ENCODE peak calls at places on chromosomes 7 and 10, in four cellular contexts. One of them, this sample, is unnamed.
A peak's percentile ranks its signal among the peaks of the same experiment; 100 is the strongest.

GRCh38 chr10:31741473-31741872 is 187.2 kb downstream of the ARHGAP12 start:
- DNase-seq in heart left ventricle: no peak
- DNase-seq in fibroblast of mammary gland: no peak
- DNase-seq in AG09319: no peak
- DNase-seq in this sample: no peak

GRCh38 chr10:132774179-132774904 is 11.6 kb downstream of the NKX6-2 start:
- DNase-seq in heart left ventricle: no peak
- DNase-seq in fibroblast of mammary gland: no peak
- DNase-seq in AG09319: no peak
- DNase-seq in this sample: no peak

GRCh38 chr7:94336009-94336408 is 58.7 kb upstream of the COL1A2 start:
- DNase-seq in heart left ventricle: no peak
- DNase-seq in fibroblast of mammary gland: no peak
- DNase-seq in AG09319: no peak
- DNase-seq in this sample: no peak

GRCh38 chr7:137081694-137082093 is 213.2 kb downstream of the CHRM2 start:
- DNase-seq in heart left ventricle: no peak
- DNase-seq in fibroblast of mammary gland: peak; percentile 95
- DNase-seq in AG09319: peak; percentile 97
- DNase-seq in this sample: peak; percentile 82

GRCh38 chr7:152120210-152120609 is 94.7 kb downstream of the GALNT11 start:
- DNase-seq in heart left ventricle: no peak
- DNase-seq in fibroblast of mammary gland: peak; percentile 8
- DNase-seq in AG09319: no peak
- DNase-seq in this sample: no peak

GRCh38 chr7:16318989-16319915 is 102.1 kb downstream of the CRPPA start:
- DNase-seq in heart left ventricle: no peak
- DNase-seq in fibroblast of mammary gland: peak; percentile 65
- DNase-seq in AG09319: no peak
- DNase-seq in this sample: peak; percentile 50

GRCh38 chr7:91248996-91249395 is 15.2 kb upstream of the FZD1 start:
- DNase-seq in heart left ventricle: no peak
- DNase-seq in fibroblast of mammary gland: peak; percentile 34
- DNase-seq in AG09319: no peak
- DNase-seq in this sample: no peak

GRCh38 chr10:31697271-31698168 is 231.1 kb downstream of the ARHGAP12 start:
- DNase-seq in heart left ventricle: peak; percentile 91
- DNase-seq in fibroblast of mammary gland: peak; percentile 90
- DNase-seq in AG09319: peak; percentile 42
- DNase-seq in this sample: peak; percentile 78

GRCh38 chr10:3401491-3401938 is 228.9 kb upstream of the PITRM1 start:
- DNase-seq in heart left ventricle: no peak
- DNase-seq in fibroblast of mammary gland: peak; percentile 44
- DNase-seq in AG09319: peak; percentile 75
- DNase-seq in this sample: peak; percentile 51

DNA sequence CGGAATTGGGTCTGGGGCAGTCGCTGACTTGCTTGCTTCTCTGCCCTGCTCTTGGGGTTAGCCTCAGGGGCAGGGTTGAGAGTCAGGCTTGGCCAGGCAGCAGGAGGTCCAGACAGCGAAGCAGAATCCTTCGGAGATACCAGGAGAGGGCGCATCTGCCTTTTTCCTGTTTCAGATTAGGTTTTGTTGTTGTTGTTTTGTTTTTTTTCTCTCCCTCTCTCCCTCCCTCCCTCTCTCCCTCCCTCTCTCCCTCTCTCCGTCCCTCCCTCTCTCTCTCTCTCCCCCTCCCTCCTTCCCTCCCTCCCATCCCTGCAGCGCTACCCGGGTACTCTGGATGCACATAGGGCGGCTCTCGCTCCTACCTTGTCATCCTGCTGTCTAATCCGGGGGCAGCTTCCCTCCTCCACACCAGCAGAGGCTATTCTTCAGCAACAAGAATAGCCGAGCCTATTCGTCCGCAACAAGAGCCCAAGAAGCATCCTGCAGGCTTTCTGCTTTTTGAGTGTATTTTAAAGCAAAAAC is 758 bp upstream of the OPTN start:
- DNase-seq in heart left ventricle: no peak
- DNase-seq in fibroblast of mammary gland: peak; percentile 79
- DNase-seq in AG09319: peak; percentile 41
- DNase-seq in this sample: peak; percentile 72
- TF ChIP-seq CTCF in heart left ventricle: no peak
- TF ChIP-seq CTCF in fibroblast of mammary gland: peak; percentile 66
- TF ChIP-seq CTCF in AG09319: peak; percentile 64
- TF ChIP-seq CTCF in this sample: no peak

DNA sequence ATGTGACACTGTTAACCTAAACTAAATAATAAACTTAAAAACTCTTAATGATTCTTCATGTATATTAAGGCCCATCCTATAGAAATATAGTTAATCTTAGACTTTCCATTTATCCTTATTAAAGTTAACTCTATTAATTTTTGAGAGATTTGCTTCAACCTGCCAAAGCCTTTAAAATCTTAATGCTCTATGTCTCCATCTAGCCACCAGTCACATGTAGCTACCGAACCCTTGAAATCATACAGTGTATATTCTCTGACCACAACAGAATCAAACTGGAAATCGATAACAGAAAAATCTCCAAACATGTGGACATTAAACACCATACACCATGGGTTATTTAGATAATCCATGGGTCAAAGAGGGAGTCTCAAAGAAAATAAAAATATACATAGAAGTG is 51.9 kb downstream of the ASZ1 start:
- DNase-seq in heart left ventricle: no peak
- DNase-seq in fibroblast of mammary gland: peak; percentile 21
- DNase-seq in AG09319: no peak
- DNase-seq in this sample: no peak
- TF ChIP-seq CTCF in heart left ventricle: no peak
- TF ChIP-seq CTCF in fibroblast of mammary gland: peak; percentile 42
- TF ChIP-seq CTCF in AG09319: peak; percentile 41
- TF ChIP-seq CTCF in this sample: peak; percentile 51

GRCh38 chr10:42431095-42431494 is 207.3 kb downstream of the ZNF33B start:
- DNase-seq in heart left ventricle: no peak
- DNase-seq in fibroblast of mammary gland: no peak
- DNase-seq in AG09319: no peak
- DNase-seq in this sample: no peak

GRCh38 chr10:42422911-42423310 is 215.5 kb downstream of the ZNF33B start:
- DNase-seq in heart left ventricle: no peak
- DNase-seq in fibroblast of mammary gland: no peak
- DNase-seq in AG09319: no peak
- DNase-seq in this sample: no peak

DNA sequence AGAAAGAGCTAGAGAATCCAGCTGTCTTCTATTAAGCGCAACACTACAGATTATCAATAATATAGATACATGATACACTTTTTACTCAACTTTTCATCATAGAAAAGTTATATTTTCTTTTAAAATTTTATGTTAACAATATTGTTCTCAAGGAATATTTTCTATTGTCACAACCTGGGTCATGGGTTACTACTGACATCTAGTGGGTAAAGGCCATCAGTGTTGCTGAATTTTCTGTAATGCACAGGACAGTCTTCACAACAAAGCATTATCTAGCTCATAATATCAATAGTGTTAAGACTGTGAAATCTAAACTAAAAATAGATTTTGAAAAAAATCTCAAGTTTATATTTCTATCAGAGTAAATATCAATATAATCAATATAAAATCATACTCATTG is 209.8 kb downstream of the ZNF33B start:
- DNase-seq in heart left ventricle: no peak
- DNase-seq in fibroblast of mammary gland: peak; percentile 8
- DNase-seq in AG09319: no peak
- DNase-seq in this sample: peak; percentile 4
- TF ChIP-seq CTCF in heart left ventricle: peak; percentile 53
- TF ChIP-seq CTCF in fibroblast of mammary gland: peak; percentile 46
- TF ChIP-seq CTCF in AG09319: peak; percentile 39
- TF ChIP-seq CTCF in this sample: peak; percentile 77

DNA sequence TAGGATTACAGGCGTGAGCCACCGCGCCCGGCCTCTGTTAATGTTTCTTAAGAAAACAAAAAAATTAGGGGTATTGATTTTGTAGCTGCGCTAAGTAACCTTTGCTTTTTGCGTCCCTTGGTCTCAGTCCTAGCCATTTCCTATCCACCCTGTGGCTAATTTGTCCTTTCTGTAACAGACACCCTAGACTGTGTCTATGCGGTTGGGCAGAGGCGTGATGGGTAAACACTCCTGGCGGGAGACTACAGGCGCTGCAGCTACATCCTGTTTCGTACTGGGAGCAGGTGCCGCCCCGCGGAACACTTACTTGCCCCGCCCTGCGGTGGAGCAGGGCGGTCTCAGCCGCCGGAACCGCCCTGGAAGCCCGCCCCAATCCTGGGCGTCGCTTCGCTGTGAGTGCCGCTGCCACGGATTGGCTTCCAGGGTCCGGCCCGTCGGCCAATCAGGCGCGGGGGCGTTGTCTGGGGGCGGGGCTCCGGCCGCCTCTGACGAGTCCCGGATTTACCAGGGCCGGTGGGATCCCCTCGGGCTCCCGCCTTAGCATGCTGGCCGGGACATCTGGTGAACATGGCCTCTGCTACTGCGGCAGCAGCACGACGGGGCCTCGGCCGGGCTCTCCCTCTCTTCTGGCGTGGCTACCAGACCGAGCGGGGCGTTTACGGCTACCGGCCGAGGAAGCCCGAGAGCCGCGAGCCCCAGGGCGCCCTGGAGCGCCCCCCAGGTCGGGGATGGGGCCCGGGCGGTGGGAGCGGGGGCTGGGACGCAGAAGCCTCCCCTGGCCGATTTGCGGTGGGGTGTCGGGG is at the start of gene DHTKD1:
- DNase-seq in heart left ventricle: peak; percentile 100
- DNase-seq in fibroblast of mammary gland: peak; percentile 94
- DNase-seq in AG09319: peak; percentile 91
- DNase-seq in this sample: peak; percentile 96
- TF ChIP-seq CTCF in heart left ventricle: peak; percentile 37
- TF ChIP-seq CTCF in fibroblast of mammary gland: peak; percentile 32
- TF ChIP-seq CTCF in AG09319: peak; percentile 12
- TF ChIP-seq CTCF in this sample: peak; percentile 48

GRCh38 chr7:85508642-85509429 is 322.0 kb upstream of the SEMA3D start:
- DNase-seq in heart left ventricle: no peak
- DNase-seq in fibroblast of mammary gland: peak; percentile 88
- DNase-seq in AG09319: peak; percentile 51
- DNase-seq in this sample: peak; percentile 90
- TF ChIP-seq CTCF in heart left ventricle: no peak
- TF ChIP-seq CTCF in fibroblast of mammary gland: no peak
- TF ChIP-seq CTCF in AG09319: no peak
- TF ChIP-seq CTCF in this sample: no peak

GRCh38 chr10:95233377-95234034 is 39.5 kb downstream of the ACSM6 start:
- DNase-seq in heart left ventricle: no peak
- DNase-seq in fibroblast of mammary gland: peak; percentile 51
- DNase-seq in AG09319: no peak
- DNase-seq in this sample: no peak

GRCh38 chr10:95234951-95235350 is 40.9 kb downstream of the ACSM6 start:
- DNase-seq in heart left ventricle: no peak
- DNase-seq in fibroblast of mammary gland: no peak
- DNase-seq in AG09319: no peak
- DNase-seq in this sample: no peak

GRCh38 chr10:95237376-95238170 is 43.5 kb downstream of the ACSM6 start:
- DNase-seq in heart left ventricle: no peak
- DNase-seq in fibroblast of mammary gland: peak; percentile 42
- DNase-seq in AG09319: no peak
- DNase-seq in this sample: peak; percentile 27

GRCh38 chr10:95235676-95236067 is 41.6 kb downstream of the ACSM6 start:
- DNase-seq in heart left ventricle: no peak
- DNase-seq in fibroblast of mammary gland: no peak
- DNase-seq in AG09319: no peak
- DNase-seq in this sample: no peak

DNA sequence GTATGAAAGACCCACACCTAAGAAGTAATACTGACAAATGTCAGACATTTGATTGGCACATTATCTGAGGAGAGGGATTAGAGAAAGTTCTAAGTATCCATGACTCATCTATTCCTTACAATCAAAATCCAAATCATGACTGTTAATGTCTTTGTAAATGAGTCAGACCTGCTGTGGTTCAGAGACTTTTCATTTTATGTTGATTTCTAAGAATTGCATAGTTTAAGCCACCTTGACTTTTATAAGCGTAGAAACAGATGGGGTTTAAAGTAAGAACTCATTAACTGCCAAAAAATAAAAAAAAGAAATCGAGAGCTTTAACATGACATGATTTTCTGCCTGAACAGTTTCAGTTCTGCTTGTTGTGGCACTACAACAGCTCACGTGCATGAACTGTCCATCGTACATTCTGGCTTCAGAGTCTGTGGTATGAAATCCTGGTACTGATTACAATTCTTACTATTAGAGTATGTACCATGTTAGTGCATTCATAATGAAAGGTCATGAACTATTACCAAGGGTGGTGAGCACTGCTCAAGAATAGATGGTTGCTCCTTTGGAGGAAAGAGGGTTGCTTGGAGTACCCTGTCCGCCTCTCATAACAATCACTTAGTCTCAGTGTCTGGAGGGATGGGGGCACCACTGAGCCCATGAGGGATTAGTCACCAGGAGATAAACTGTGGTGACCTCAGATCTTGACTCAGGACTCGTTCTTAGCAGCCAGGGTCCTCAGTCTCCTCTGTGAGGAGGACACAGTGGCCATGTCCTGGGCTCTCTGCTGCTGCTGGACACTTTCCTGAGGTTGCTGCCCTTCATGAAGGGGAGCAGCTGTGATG is 42.2 kb downstream of the ACSM6 start:
- DNase-seq in heart left ventricle: no peak
- DNase-seq in fibroblast of mammary gland: peak; percentile 79
- DNase-seq in AG09319: no peak
- DNase-seq in this sample: peak; percentile 55
- TF ChIP-seq CTCF in heart left ventricle: no peak
- TF ChIP-seq CTCF in fibroblast of mammary gland: no peak
- TF ChIP-seq CTCF in AG09319: no peak
- TF ChIP-seq CTCF in this sample: peak; percentile 24

GRCh38 chr7:41891967-41892755 is 189.3 kb upstream of the INHBA start:
- DNase-seq in heart left ventricle: no peak
- DNase-seq in fibroblast of mammary gland: no peak
- DNase-seq in AG09319: no peak
- DNase-seq in this sample: no peak
- TF ChIP-seq CTCF in heart left ventricle: no peak
- TF ChIP-seq CTCF in fibroblast of mammary gland: no peak
- TF ChIP-seq CTCF in AG09319: no peak
- TF ChIP-seq CTCF in this sample: peak; percentile 46

This sample was measured in HFFc6.